ENCODE peak calls at places on chromosomes 2 and 18, in six cellular contexts. One of them, this sample, is unnamed. For H3K9me3 and H3K4me1, the result is how much of the 10 kb centered on the place peaks cover.

GRCh38 chr2:231699006-231699405 is 9.3 kb upstream of the PTMA start:
- DNase-seq in HepG2: no peak
- DNase-seq in GM12878: no peak
- DNase-seq in K562: no peak
- DNase-seq in HCT116: no peak
- DNase-seq in H1: no peak
- DNase-seq in this sample: no peak

GRCh38 chr2:8679827-8680731 is 1.8 kb upstream of the ID2 start:
- DNase-seq in K562: no peak
- DNase-seq in GM12878: no peak
- DNase-seq in HCT116: peak
- DNase-seq in HepG2: peak
- DNase-seq in H1: no peak
- DNase-seq in this sample: no peak

GRCh38 chr2:164655750-164656149 is 34.5 kb upstream of the GRB14 start:
- DNase-seq in H1: no peak
- DNase-seq in K562: no peak
- DNase-seq in HCT116: no peak
- DNase-seq in HepG2: no peak
- DNase-seq in GM12878: no peak
- DNase-seq in this sample: no peak

GRCh38 chr18:12338382-12338781 is 30.3 kb downstream of the TUBB6 start:
- DNase-seq in GM12878: no peak
- DNase-seq in HepG2: no peak
- DNase-seq in HCT116: no peak
- DNase-seq in K562: no peak
- DNase-seq in H1: no peak
- DNase-seq in this sample: no peak

GRCh38 chr2:85235281-85235680 is 92.5 kb downstream of the TGOLN2 start:
- DNase-seq in H1: no peak
- DNase-seq in HepG2: no peak
- DNase-seq in HCT116: no peak
- DNase-seq in GM12878: no peak
- DNase-seq in K562: no peak
- DNase-seq in this sample: no peak

GRCh38 chr18:46462523-46462922 is 194.5 kb downstream of the LOXHD1 start:
- DNase-seq in GM12878: no peak
- DNase-seq in H1: no peak
- DNase-seq in K562: no peak
- DNase-seq in HepG2: no peak
- DNase-seq in HCT116: no peak
- DNase-seq in this sample: no peak

GRCh38 chr2:44772131-44772530 is 169.4 kb upstream of the SIX3 start:
- DNase-seq in H1: no peak
- DNase-seq in HepG2: no peak
- DNase-seq in GM12878: no peak
- DNase-seq in K562: no peak
- DNase-seq in HCT116: no peak
- DNase-seq in this sample: no peak

GRCh38 chr18:67217551-67218166 is 298.9 kb downstream of the DSEL start:
- DNase-seq in GM12878: no peak
- DNase-seq in HCT116: peak
- DNase-seq in K562: peak
- DNase-seq in H1: no peak
- DNase-seq in HepG2: peak
- DNase-seq in this sample: peak

GRCh38 chr2:241728627-241729026 is 5.8 kb upstream of the D2HGDH start:
- DNase-seq in GM12878: no peak
- DNase-seq in K562: no peak
- DNase-seq in HepG2: no peak
- DNase-seq in HCT116: no peak
- DNase-seq in H1: no peak
- DNase-seq in this sample: no peak

GRCh38 chr2:174750923-174751441 is 13.3 kb downstream of the CHRNA1 start:
- DNase-seq in GM12878: peak
- DNase-seq in HCT116: no peak
- DNase-seq in HepG2: no peak
- DNase-seq in H1: no peak
- DNase-seq in K562: no peak
- DNase-seq in this sample: no peak

GRCh38 chr2:16057661-16058060 is 117.3 kb downstream of the MYCN start:
- DNase-seq in HepG2: no peak
- DNase-seq in GM12878: no peak
- DNase-seq in K562: no peak
- DNase-seq in HCT116: no peak
- DNase-seq in H1: no peak
- DNase-seq in this sample: no peak

GRCh38 chr2:113962692-113963480 is 73.0 kb downstream of the ACTR3 start:
- DNase-seq in HCT116: no peak
- DNase-seq in H1: no peak
- DNase-seq in HepG2: no peak
- DNase-seq in GM12878: no peak
- DNase-seq in K562: no peak
- DNase-seq in this sample: no peak

GRCh38 chr18:23401400-23402347 is 51.4 kb upstream of the RIOK3 start:
- DNase-seq in H1: no peak
- DNase-seq in HCT116: no peak
- DNase-seq in HepG2: peak
- DNase-seq in GM12878: no peak
- DNase-seq in K562: no peak
- DNase-seq in this sample: no peak

GRCh38 chr2:219497495-219498279 is 1.0 kb upstream of the GMPPA start:
- DNase-seq in GM12878: no peak
- DNase-seq in HepG2: peak
- DNase-seq in HCT116: peak
- DNase-seq in H1: no peak
- DNase-seq in K562: peak
- DNase-seq in this sample: no peak

GRCh38 chr2:177679611-177680530 is 287.3 kb downstream of the AGPS start:
- DNase-seq in GM12878: no peak
- DNase-seq in H1: no peak
- DNase-seq in HCT116: no peak
- DNase-seq in K562: no peak
- DNase-seq in HepG2: no peak
- DNase-seq in this sample: no peak

GRCh38 chr2:240904216-240905175 is 1.6 kb upstream of the CROCC2 start:
- DNase-seq in K562: no peak
- DNase-seq in H1: no peak
- DNase-seq in HepG2: no peak
- DNase-seq in GM12878: no peak
- DNase-seq in HCT116: no peak
- DNase-seq in this sample: no peak

GRCh38 chr2:240512109-240512485 is 45.7 kb downstream of the ANKMY1 start:
- DNase-seq in HCT116: no peak
- DNase-seq in H1: no peak
- DNase-seq in HepG2: no peak
- DNase-seq in GM12878: no peak
- DNase-seq in K562: no peak
- DNase-seq in this sample: no peak

GRCh38 chr2:75065402-75066008 is 107.1 kb downstream of the POLE4 start:
- DNase-seq in HepG2: no peak
- DNase-seq in HCT116: no peak
- DNase-seq in GM12878: no peak
- DNase-seq in K562: no peak
- DNase-seq in H1: no peak
- DNase-seq in this sample: no peak

GRCh38 chr2:99787011-99787410 is 297.2 kb upstream of the REV1 start:
- DNase-seq in K562: no peak
- DNase-seq in HepG2: no peak
- DNase-seq in H1: no peak
- DNase-seq in HCT116: no peak
- DNase-seq in GM12878: no peak
- DNase-seq in this sample: no peak

GRCh38 chr2:216426938-216427337 is 14.7 kb downstream of the SMARCAL1 start:
- DNase-seq in GM12878: no peak
- DNase-seq in HCT116: no peak
- DNase-seq in K562: no peak
- DNase-seq in H1: no peak
- DNase-seq in HepG2: no peak
- DNase-seq in this sample: no peak

GRCh38 chr18:36408606-36409005 is 111.1 kb downstream of the FHOD3 start:
- DNase-seq in H1: no peak
- DNase-seq in HCT116: no peak
- DNase-seq in GM12878: no peak
- DNase-seq in HepG2: no peak
- DNase-seq in K562: no peak
- DNase-seq in this sample: no peak

GRCh38 chr18:42092848-42093247 is 137.8 kb downstream of the PIK3C3 start:
- DNase-seq in K562: no peak
- DNase-seq in GM12878: no peak
- DNase-seq in H1: no peak
- DNase-seq in HCT116: no peak
- DNase-seq in HepG2: no peak
- DNase-seq in this sample: no peak

GRCh38 chr18:52694804-52695203 is 354.8 kb downstream of the DCC start:
- DNase-seq in HCT116: no peak
- DNase-seq in K562: peak
- DNase-seq in H1: no peak
- DNase-seq in GM12878: no peak
- DNase-seq in HepG2: no peak
- DNase-seq in this sample: no peak

GRCh38 chr2:43114210-43114609 is 112.2 kb downstream of the ZFP36L2 start:
- DNase-seq in HepG2: peak
- DNase-seq in K562: no peak
- DNase-seq in GM12878: no peak
- DNase-seq in HCT116: no peak
- DNase-seq in H1: no peak
- DNase-seq in this sample: no peak

GRCh38 chr18:48826271-48826670 is 124.5 kb downstream of the SMAD7 start:
- DNase-seq in H1: no peak
- DNase-seq in HCT116: no peak
- DNase-seq in K562: no peak
- DNase-seq in GM12878: no peak
- DNase-seq in HepG2: no peak
- DNase-seq in this sample: no peak

GRCh38 chr2:74516070-74516633 is 1.9 kb downstream of the TLX2 start:
- DNase-seq in GM12878: no peak
- DNase-seq in HepG2: no peak
- DNase-seq in K562: no peak
- DNase-seq in HCT116: no peak
- DNase-seq in H1: no peak
- DNase-seq in this sample: no peak

GRCh38 chr2:96407041-96407918 is 71.7 kb downstream of the NCAPH start:
- DNase-seq in H1: peak
- DNase-seq in GM12878: peak
- DNase-seq in HepG2: peak
- DNase-seq in HCT116: peak
- DNase-seq in K562: peak
- DNase-seq in this sample: no peak
- TF ChIP-seq SIN3A in H1: no peak
- TF ChIP-seq SIN3A in GM12878: no peak
- TF ChIP-seq SIN3A in HepG2: no peak
- TF ChIP-seq SIN3A in HCT116: no peak
- TF ChIP-seq SIN3A in K562: no peak
- TF ChIP-seq SIN3A in this sample: no peak

GRCh38 chr2:130985831-130986649 is 107.2 kb downstream of the FAM168B start:
- DNase-seq in HepG2: no peak
- DNase-seq in GM12878: no peak
- DNase-seq in H1: no peak
- DNase-seq in K562: no peak
- DNase-seq in HCT116: no peak
- DNase-seq in this sample: no peak

GRCh38 chr2:130985206-130985779 is 108.0 kb downstream of the FAM168B start:
- DNase-seq in HepG2: no peak
- DNase-seq in HCT116: no peak
- DNase-seq in H1: no peak
- DNase-seq in GM12878: no peak
- DNase-seq in K562: no peak
- DNase-seq in this sample: no peak

GRCh38 chr2:130987519-130988425 is 105.5 kb downstream of the FAM168B start:
- DNase-seq in HCT116: no peak
- DNase-seq in HepG2: no peak
- DNase-seq in GM12878: no peak
- DNase-seq in H1: no peak
- DNase-seq in K562: no peak
- DNase-seq in this sample: no peak

DNA sequence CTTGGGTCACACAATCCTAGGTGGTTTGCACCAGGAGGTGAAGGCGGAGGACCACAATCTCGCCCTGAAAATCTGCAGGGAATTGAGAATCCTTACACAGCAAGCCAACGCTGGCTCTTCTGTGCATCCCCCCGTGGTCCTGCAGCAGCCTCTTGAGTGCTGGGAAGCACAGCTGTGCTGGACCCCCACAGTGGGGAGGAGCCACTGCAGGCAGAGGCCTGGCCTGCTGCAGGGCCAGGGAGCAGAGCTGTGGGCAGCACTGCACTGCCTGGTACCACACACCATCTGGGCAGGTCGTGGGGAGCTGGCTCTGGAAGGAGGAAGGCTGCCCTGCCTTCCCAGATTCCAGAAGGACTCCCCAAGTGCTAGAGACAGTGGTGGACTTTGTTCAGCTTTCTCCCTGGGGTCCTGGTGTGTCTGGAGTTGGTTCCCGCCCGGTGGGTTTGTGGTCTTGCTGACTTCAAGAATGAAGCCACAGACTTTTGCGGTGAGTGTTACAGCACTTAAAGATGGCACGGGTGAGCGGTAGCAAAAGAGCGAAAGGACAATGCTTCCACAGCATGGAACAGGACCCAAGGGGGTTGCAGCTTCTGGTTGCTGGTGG is 106.3 kb downstream of the FAM168B start:
- DNase-seq in HepG2: no peak
- DNase-seq in H1: no peak
- DNase-seq in HCT116: no peak
- DNase-seq in K562: no peak
- DNase-seq in GM12878: no peak
- DNase-seq in this sample: no peak
- H3K9me3 ChIP-seq in HepG2: under half
- H3K9me3 ChIP-seq in H1: under half
- H3K9me3 ChIP-seq in HCT116: under half
- H3K9me3 ChIP-seq in K562: under half
- H3K9me3 ChIP-seq in GM12878: under half
- H3K9me3 ChIP-seq in this sample: under half

DNA sequence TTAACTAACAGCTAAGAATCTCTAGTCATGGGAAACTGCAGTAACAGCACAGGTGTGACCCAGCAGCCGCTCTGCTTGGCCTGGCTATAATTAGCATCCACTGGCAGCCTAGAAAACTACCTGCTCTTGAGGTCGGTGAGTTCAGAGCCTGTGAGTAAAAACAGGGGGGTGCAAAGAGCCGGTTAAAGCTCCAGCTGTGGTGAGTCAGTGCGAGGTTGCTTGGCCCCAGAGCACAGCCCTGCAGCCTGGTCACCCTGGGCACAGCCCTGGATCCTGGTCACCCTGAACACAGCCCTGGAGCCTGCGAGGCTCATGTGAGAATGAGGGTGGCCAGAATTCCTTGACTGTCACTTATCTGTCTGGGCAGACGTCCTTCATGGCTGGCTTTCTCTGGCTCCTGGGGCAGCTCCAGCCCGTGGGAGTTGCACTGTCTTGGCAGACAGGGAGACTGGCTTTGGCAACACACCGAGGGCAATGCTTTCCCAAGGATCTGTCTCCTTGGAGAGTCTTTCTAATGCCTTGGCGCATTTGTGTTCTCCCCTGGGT is 249.9 kb upstream of the MEX3C start:
- DNase-seq in K562: no peak
- DNase-seq in HepG2: no peak
- DNase-seq in H1: no peak
- DNase-seq in GM12878: no peak
- DNase-seq in HCT116: no peak
- DNase-seq in this sample: no peak
- H3K4me1 ChIP-seq in K562: under half
- H3K4me1 ChIP-seq in HepG2: under half
- H3K4me1 ChIP-seq in H1: under half
- H3K4me1 ChIP-seq in GM12878: under half
- H3K4me1 ChIP-seq in HCT116: under half
- H3K4me1 ChIP-seq in this sample: under half

GRCh38 chr18:7177131-7177744 is 53.7 kb upstream of the LRRC30 start:
- DNase-seq in HepG2: peak
- DNase-seq in H1: no peak
- DNase-seq in HCT116: no peak
- DNase-seq in K562: peak
- DNase-seq in GM12878: no peak
- DNase-seq in this sample: peak
- TF ChIP-seq SIN3A in HepG2: no peak
- TF ChIP-seq SIN3A in H1: no peak
- TF ChIP-seq SIN3A in HCT116: no peak
- TF ChIP-seq SIN3A in K562: no peak
- TF ChIP-seq SIN3A in GM12878: no peak
- TF ChIP-seq SIN3A in this sample: no peak

This sample was measured in Panc1.